ENCODE peak calls at places on chromosomes 1 and 21, in seven cellular contexts. M is EL; O is nephron progenitor cell; K is foreskin melanocyte; W is hypothalamus; I is effector memory CD8-positive, alpha-beta T cell; A is activated CD8-positive, alpha-beta T cell treated with anti-CD3 and anti-CD28 coated beads for 36 hours. F is an unnamed sample.

GRCh38 chr1:53590104-53590503 is 130.9 kb downstream of the DMRTB1 start:
- DNase-seq in M (no peak), O (no peak), K (no peak), W (no peak), I (no peak), A (no peak), F (no peak)

GRCh38 chr1:10761503-10762152 is 34.8 kb downstream of the CASZ1 start:
- DNase-seq in M (no peak), O (no peak), K (no peak), W (no peak), I (no peak), A (no peak), F (no peak)

GRCh38 chr1:244576259-244576892 is 76.5 kb upstream of the DESI2 start:
- DNase-seq in M (no peak), O (no peak), K (no peak), W (no peak), I (no peak), A (no peak), F (no peak)

GRCh38 chr1:63873751-63874150 is 99.9 kb downstream of the ROR1 start:
- DNase-seq in M (peak; percentile 80), O (no peak), K (no peak), W (no peak), I (no peak), A (no peak), F (no peak)

GRCh38 chr1:43557744-43558245 is 27.1 kb downstream of the PTPRF start:
- DNase-seq in M (no peak), O (no peak), K (no peak), W (no peak), I (no peak), A (no peak), F (no peak)

GRCh38 chr1:159867322-159868064 is 5.0 kb upstream of the VSIG8 start:
- DNase-seq in M (no peak), O (peak; percentile 26), K (no peak), W (no peak), I (no peak), A (no peak), F (no peak)

GRCh38 chr1:2906105-2906504 is 104.6 kb upstream of the TTC34 start:
- DNase-seq in M (no peak), O (no peak), K (no peak), W (peak; percentile 54), I (no peak), A (no peak), F (no peak)

GRCh38 chr21:45464309-45464708 is 59.3 kb downstream of the COL18A1 start:
- DNase-seq in M (no peak), O (no peak), K (no peak), W (no peak), I (no peak), A (no peak), F (no peak)

GRCh38 chr1:154346276-154346914 is 21.1 kb downstream of the ATP8B2 start:
- DNase-seq in M (no peak), O (no peak), K (no peak), W (no peak), I (no peak), A (no peak), F (no peak)

GRCh38 chr1:181077576-181078242 is 10.8 kb upstream of the IER5 start:
- DNase-seq in M (peak; percentile 87), O (no peak), K (no peak), W (no peak), I (no peak), A (no peak), F (no peak)

GRCh38 chr1:185439727-185440415 is 122.8 kb upstream of the IVNS1ABP start:
- DNase-seq in M (peak; percentile 95), O (no peak), K (peak; percentile 94), W (no peak), I (no peak), A (peak; percentile 77), F (peak; percentile 13)

GRCh38 chr1:161494069-161494735 is 11.1 kb upstream of the FCGR2A start:
- DNase-seq in M (no peak), O (no peak), K (no peak), W (no peak), I (no peak), A (no peak), F (no peak)

GRCh38 chr21:45412909-45413581 is 8.1 kb downstream of the COL18A1 start:
- DNase-seq in M (no peak), O (no peak), K (no peak), W (no peak), I (no peak), A (no peak), F (no peak)

GRCh38 chr1:182677393-182678098 is 6.8 kb downstream of the RGS8 start:
- DNase-seq in M (no peak), O (no peak), K (no peak), W (no peak), I (no peak), A (no peak), F (no peak)

GRCh38 chr1:64882574-64883255 is 83.6 kb downstream of the JAK1 start:
- DNase-seq in M (no peak), O (no peak), K (no peak), W (no peak), I (peak; percentile 15), A (no peak), F (no peak)

GRCh38 chr1:93603581-93603980 is 78.1 kb downstream of the BCAR3 start:
- DNase-seq in M (no peak), O (no peak), K (no peak), W (no peak), I (no peak), A (no peak), F (no peak)

GRCh38 chr1:26475989-26476388 is 3.7 kb downstream of the HMGN2 start:
- DNase-seq in M (no peak), O (no peak), K (no peak), W (no peak), I (no peak), A (no peak), F (no peak)

GRCh38 chr1:29786195-29786594 is 549.9 kb downstream of the PTPRU start:
- DNase-seq in M (no peak), O (no peak), K (no peak), W (no peak), I (no peak), A (no peak), F (no peak)

F was measured in stimulated activated naive CD4-positive, alpha-beta T cell treated with Interleukin-2 at 50 U/mL for 16 hours.